ENCODE peak calls at places on chromosomes 4 and X, in four cellular contexts. N is cardiac muscle cell, I is coronary artery, D is small intestine. K is an unnamed sample.

GRCh38 chrX:113594504-113594903 is 753.9 kb upstream of the AMOT start:
- DNase-seq in I (no peak), N (no peak), D (no peak), K (no peak)

GRCh38 chrX:47224896-47225290 is 6.4 kb downstream of the CDK16 start:
- DNase-seq in I (no peak), D (no peak), N (no peak), K (no peak)

GRCh38 chrX:12814434-12814833 is 23.2 kb downstream of the PRPS2 start:
- DNase-seq in N (peak), I (no peak), D (peak), K (peak)

GRCh38 chr4:3284734-3285557 is 7.9 kb upstream of the RGS12 start:
- DNase-seq in I (no peak), D (no peak), N (no peak), K (no peak)

GRCh38 chrX:10514891-10515290 is 105.5 kb downstream of the MID1 start:
- DNase-seq in I (no peak), D (no peak), N (peak), K (no peak)

GRCh38 chr4:3320361-3321023 is 27.7 kb downstream of the RGS12 start:
- DNase-seq in N (no peak), I (peak), D (no peak), K (no peak)

GRCh38 chr4:158161561-158162354 is 11.1 kb downstream of the GASK1B start:
- DNase-seq in D (no peak), N (peak), I (no peak), K (peak)

GRCh38 chr4:119570401-119570800 is 58.2 kb downstream of the PDE5A start:
- DNase-seq in D (no peak), I (no peak), N (no peak), K (no peak)

GRCh38 chr4:98938386-98938785 is 9.5 kb upstream of the EIF4E start:
- DNase-seq in D (peak), N (peak), I (no peak), K (no peak)

GRCh38 chr4:76548704-76549103 is 113.7 kb downstream of the SHROOM3 start:
- DNase-seq in N (no peak), I (no peak), D (no peak), K (no peak)

GRCh38 chr4:29390921-29391320 is 1329.2 kb upstream of the PCDH7 start:
- DNase-seq in I (no peak), D (no peak), N (no peak), K (no peak)

GRCh38 chr4:120353235-120353634 is 286.6 kb upstream of the MAD2L1 start:
- DNase-seq in N (no peak), D (no peak), I (no peak), K (no peak)

GRCh38 chr4:123024710-123025109 is 102.3 kb upstream of the NUDT6 start:
- DNase-seq in N (peak), I (no peak), D (no peak), K (no peak)

GRCh38 chr4:113347245-113347644 is 297.8 kb downstream of the ANK2 start:
- DNase-seq in D (no peak), N (no peak), I (no peak), K (no peak)

K was measured in heart right ventricle.